ENCODE peak calls at places on chromosomes 12 and 14, in five cellular contexts. K, U, F, D and E are unnamed samples.

GRCh38 chr12:77963576-77964178 is 133.0 kb downstream of the NAV3 start:
- DNase-seq in D (no peak), U (no peak), K (no peak), F (no peak), E (no peak)

GRCh38 chr14:88613552-88614010 is 50.7 kb downstream of the ZC3H14 start:
- DNase-seq in D (peak), F (no peak), K (no peak), U (no peak), E (no peak)

GRCh38 chr12:49827351-49828099 is 688 bp downstream of the NCKAP5L start:
- DNase-seq in U (no peak), F (peak), D (peak), K (peak), E (no peak)

GRCh38 chr12:21775130-21775920 is 819 bp upstream of the KCNJ8 start:
- DNase-seq in D (no peak), U (no peak), F (peak), K (no peak), E (no peak)

GRCh38 chr14:75147423-75148071 is 20.7 kb upstream of the NEK9 start:
- DNase-seq in F (peak), K (no peak), D (no peak), U (no peak), E (no peak)

GRCh38 chr14:72488551-72488950 is 405.4 kb downstream of the DPF3 start:
- DNase-seq in K (no peak), F (no peak), U (no peak), D (no peak), E (no peak)

GRCh38 chr12:51186465-51186864 is 13.5 kb upstream of the TFCP2 start:
- DNase-seq in F (no peak), D (no peak), U (no peak), K (peak), E (no peak)

GRCh38 chr12:131833896-131834641 is 5.9 kb downstream of the MMP17 start:
- DNase-seq in D (peak), U (no peak), K (peak), F (peak), E (no peak)

GRCh38 chr12:69065804-69066203 is 132.8 kb upstream of the CPM start:
- DNase-seq in K (no peak), D (peak), U (no peak), F (no peak), E (no peak)

GRCh38 chr12:29051221-29051620 is 97.9 kb upstream of the FAR2 start:
- DNase-seq in D (peak), K (no peak), F (no peak), U (no peak), E (no peak)

GRCh38 chr12:125192690-125193221 is 127.5 kb downstream of the AACS start:
- DNase-seq in U (no peak), K (no peak), D (no peak), F (no peak), E (no peak)

GRCh38 chr14:99741227-99741976 is 51.8 kb upstream of the EML1 start:
- DNase-seq in K (no peak), D (no peak), U (no peak), F (no peak), E (no peak)
- H3K4me2 ChIP-seq in K (no peak), D (no peak), U (no peak), F (no peak), E (no peak)

DNA sequence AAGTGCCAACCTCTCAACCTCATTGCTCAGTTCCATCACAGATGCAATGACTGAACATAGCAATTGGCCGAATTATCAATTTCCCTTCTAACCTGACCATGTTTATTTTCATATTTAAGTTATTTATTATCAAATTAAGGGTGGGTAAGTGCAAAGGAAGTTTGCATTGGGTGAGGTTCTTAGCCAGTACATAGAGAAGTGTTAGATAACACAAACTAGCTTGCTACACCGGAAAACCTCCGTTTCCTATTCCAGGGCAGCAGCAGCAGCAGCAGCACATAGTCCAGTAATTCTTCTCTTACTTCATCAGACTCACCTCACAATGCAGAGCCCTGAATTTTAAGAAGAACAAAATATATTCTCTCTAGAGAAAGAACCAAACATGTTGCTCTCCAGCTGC is 200.5 kb upstream of the OR4E1 start:
- DNase-seq in D (no peak), K (no peak), U (no peak), F (no peak), E (no peak)
- H3K4me2 ChIP-seq in D (no peak), K (no peak), U (no peak), F (no peak), E (no peak)

GRCh38 chr14:69708586-69709169 is 58.3 kb upstream of the SRSF5 start:
- DNase-seq in D (peak), U (no peak), F (peak), K (no peak), E (no peak)
- H3K4me2 ChIP-seq in D (no peak), U (no peak), F (no peak), K (no peak), E (no peak)

GRCh38 chr12:82660541-82661325 is 26.0 kb upstream of the TMTC2 start:
- DNase-seq in U (no peak), D (no peak), F (no peak), K (no peak), E (no peak)

GRCh38 chr12:82663893-82664292 is 22.8 kb upstream of the TMTC2 start:
- DNase-seq in K (no peak), F (no peak), D (no peak), U (no peak), E (no peak)

GRCh38 chr12:82659343-82660207 is 27.1 kb upstream of the TMTC2 start:
- DNase-seq in D (no peak), U (no peak), K (no peak), F (no peak), E (no peak)

GRCh38 chr12:82666830-82667229 is 19.9 kb upstream of the TMTC2 start:
- DNase-seq in F (no peak), D (no peak), K (no peak), U (no peak), E (no peak)

DNA sequence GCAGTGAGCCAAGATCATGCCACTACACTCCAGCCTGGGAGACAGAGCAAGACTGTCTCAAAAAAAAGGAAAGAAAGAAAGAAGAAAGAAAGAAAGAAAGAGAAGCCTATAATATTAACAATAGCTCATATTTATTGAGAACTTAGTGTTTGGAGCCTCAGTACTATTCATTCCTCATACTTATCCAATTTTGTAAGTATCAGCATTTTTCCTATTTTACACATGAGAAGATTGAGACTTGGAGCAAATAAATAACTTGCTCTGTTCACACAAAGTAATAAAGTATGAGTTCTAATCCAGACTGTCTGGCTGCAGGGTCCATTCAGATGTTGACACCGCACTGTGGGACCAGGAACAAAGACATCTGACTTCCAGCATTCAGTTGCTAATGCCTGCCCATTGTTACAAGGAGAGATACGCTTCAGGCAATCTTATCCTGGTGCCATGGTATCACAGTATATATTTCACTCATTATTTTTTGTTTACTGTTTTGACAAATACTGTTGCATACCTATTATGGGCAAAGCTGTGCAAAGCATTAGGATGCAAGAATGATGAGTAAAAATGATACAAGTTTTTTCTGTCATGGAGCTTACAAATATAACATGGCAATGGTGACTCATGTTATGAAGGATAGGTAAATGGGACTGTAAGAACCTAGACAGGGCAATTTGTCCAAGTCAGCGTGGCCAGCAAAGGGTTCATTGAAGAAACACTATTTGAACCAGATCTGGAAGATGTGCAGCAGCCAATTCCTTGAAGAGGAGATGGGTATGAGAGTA is 21.4 kb upstream of the TMTC2 start:
- DNase-seq in K (no peak), D (no peak), U (no peak), F (no peak), E (no peak)
- H3K4me2 ChIP-seq in K (no peak), D (no peak), U (no peak), F (no peak), E (no peak)

GRCh38 chr12:130114952-130115351 is 47.3 kb upstream of the FZD10 start:
- DNase-seq in K (no peak), F (no peak), U (no peak), D (no peak), E (no peak)

GRCh38 chr12:130117256-130117655 is 45.0 kb upstream of the FZD10 start:
- DNase-seq in U (no peak), K (no peak), F (no peak), D (no peak), E (no peak)

GRCh38 chr12:130115646-130116045 is 46.6 kb upstream of the FZD10 start:
- DNase-seq in K (no peak), U (no peak), F (no peak), D (no peak), E (no peak)

GRCh38 chr12:130118181-130118580 is 44.1 kb upstream of the FZD10 start:
- DNase-seq in D (no peak), U (no peak), K (no peak), F (no peak), E (no peak)

DNA sequence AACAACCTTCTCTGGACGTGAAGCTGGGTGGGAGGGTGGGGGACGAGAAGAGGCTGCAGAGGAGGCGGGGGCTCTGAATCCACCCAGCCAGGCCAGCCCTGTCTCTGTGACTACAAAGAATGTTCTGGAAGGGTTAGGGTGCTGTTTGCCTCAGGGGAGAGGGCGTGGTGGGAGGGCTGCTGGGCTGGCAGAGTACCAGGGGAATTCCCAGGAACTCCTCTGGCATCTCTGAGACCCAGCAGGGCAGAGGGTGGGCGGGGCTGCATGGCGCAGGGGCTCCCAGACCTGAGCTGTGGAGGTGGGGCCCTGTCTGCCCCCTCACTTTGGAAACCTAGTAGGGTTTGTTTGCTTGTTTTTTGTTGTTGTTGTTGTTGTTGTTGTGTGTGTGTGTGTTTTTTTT is 45.5 kb upstream of the FZD10 start:
- DNase-seq in D (no peak), U (no peak), F (no peak), K (no peak), E (no peak)
- H3K4me2 ChIP-seq in D (no peak), U (no peak), F (no peak), K (no peak), E (no peak)

DNA sequence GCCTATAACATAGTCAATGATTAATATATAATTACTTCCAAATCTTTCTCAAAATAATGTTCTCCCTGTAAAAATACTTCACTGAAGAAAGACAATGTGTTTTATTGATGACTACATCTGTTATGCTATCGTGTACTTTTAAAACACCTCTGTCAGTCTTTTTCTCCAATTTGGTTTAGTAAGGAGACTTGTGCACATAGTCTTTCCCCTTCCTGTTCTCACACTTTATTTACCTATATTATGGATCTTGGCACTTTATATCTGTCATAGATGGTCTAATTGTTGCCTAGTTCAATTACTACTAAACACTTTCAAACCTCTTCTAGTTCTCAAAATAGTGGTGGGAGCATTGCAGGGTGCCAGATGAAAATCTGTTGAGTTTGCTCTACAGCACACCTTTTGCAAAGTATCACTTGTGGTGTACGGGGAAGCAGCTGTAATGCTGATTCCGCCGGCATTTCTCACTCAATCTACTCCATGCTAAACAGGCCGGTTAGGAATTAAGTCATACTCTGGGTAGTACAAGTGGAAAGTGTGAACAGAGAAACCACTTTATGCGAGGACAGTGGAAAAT is 1.1 kb upstream of the INSM2 start:
- DNase-seq in D (no peak), K (no peak), U (no peak), F (no peak), E (no peak)
- H3K4me2 ChIP-seq in D (peak), K (peak), U (peak), F (peak), E (peak)

GRCh38 chr14:93982684-93983007 is 6.3 kb upstream of the ASB2 start:
- DNase-seq in F (no peak), U (no peak), K (no peak), D (no peak), E (no peak)

GRCh38 chr14:93981316-93981715 is 4.9 kb upstream of the ASB2 start:
- DNase-seq in D (no peak), F (no peak), U (no peak), K (no peak), E (no peak)

GRCh38 chr14:93984070-93984469 is 7.7 kb upstream of the ASB2 start:
- DNase-seq in K (no peak), F (peak), U (no peak), D (peak), E (no peak)

GRCh38 chr14:93980464-93981201 is 4.3 kb upstream of the ASB2 start:
- DNase-seq in F (no peak), K (no peak), U (no peak), D (no peak), E (no peak)

DNA sequence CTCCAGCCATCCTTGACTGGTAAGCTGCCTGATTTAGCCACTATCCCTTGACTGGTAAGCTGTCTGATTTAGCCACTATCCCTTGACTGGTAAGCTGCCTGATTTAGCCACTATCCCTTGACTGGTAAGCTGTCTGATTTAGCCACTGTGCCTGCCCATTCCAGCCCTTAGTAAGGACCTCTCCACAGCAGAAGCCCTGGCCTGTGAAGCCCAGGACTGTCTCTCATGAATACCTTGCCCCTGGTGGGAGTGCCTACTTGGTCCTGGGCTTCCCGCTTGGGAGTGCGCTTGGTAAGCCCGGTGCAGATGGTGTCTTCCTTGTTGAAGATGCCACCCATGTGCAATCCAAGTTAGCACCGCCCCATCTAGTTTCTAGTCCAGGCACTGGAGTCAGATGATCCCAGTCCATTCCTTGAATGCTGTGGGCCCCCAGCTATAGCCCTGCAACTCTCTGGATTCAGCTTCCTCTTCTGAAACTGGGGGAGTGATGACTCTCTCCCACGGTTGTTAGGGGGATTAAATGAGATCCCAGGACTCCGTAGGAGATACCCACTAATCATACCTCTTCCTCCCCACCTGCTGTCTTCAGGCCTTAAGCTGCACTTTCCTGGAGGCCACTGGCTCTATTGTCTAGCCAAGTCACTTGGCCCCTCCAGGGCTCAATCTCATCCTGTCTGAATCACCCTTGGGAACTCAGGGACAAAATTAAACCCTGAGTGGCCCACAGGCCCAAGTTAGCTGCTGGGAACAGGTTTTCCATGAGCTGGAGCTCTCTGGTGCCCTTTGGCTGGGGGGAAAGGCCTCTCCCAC is 5.7 kb upstream of the ASB2 start:
- DNase-seq in U (no peak), K (no peak), D (no peak), F (no peak), E (no peak)
- H3K4me2 ChIP-seq in U (no peak), K (no peak), D (no peak), F (no peak), E (no peak)